ENCODE peak calls at places on chromosomes 7 and 10, in five cellular contexts. One of them, this sample, is unnamed.

GRCh38 chr7:128275651-128276050 is 34.6 kb downstream of the LEP start:
- DNase-seq in H54: no peak
- DNase-seq in Kasumi-1: no peak
- DNase-seq in cardiac fibroblast: no peak
- DNase-seq in B cell: no peak
- DNase-seq in this sample: no peak

GRCh38 chr7:46993396-46993795 is 588.5 kb downstream of the TNS3 start:
- DNase-seq in cardiac fibroblast: peak
- DNase-seq in B cell: no peak
- DNase-seq in H54: no peak
- DNase-seq in Kasumi-1: no peak
- DNase-seq in this sample: no peak

GRCh38 chr7:146136357-146136875 is 19.8 kb downstream of the CNTNAP2 start:
- DNase-seq in B cell: no peak
- DNase-seq in Kasumi-1: no peak
- DNase-seq in cardiac fibroblast: no peak
- DNase-seq in H54: no peak
- DNase-seq in this sample: no peak

GRCh38 chr7:25979605-25980004 is 172.4 kb upstream of the NFE2L3 start:
- DNase-seq in H54: no peak
- DNase-seq in Kasumi-1: no peak
- DNase-seq in B cell: no peak
- DNase-seq in cardiac fibroblast: no peak
- DNase-seq in this sample: no peak

GRCh38 chr7:4857189-4857588 is 4.6 kb downstream of the PAPOLB start:
- DNase-seq in H54: no peak
- DNase-seq in B cell: no peak
- DNase-seq in Kasumi-1: no peak
- DNase-seq in cardiac fibroblast: no peak
- DNase-seq in this sample: no peak

GRCh38 chr10:29730969-29731368 is 96.2 kb upstream of the SVIL start:
- DNase-seq in Kasumi-1: no peak
- DNase-seq in B cell: no peak
- DNase-seq in cardiac fibroblast: no peak
- DNase-seq in H54: no peak
- DNase-seq in this sample: no peak

GRCh38 chr7:140200102-140200989 is 23.6 kb upstream of the KDM7A start:
- DNase-seq in cardiac fibroblast: peak
- DNase-seq in Kasumi-1: no peak
- DNase-seq in B cell: no peak
- DNase-seq in H54: no peak
- DNase-seq in this sample: no peak

GRCh38 chr10:100725041-100725440 is 20.3 kb upstream of the PAX2 start:
- DNase-seq in Kasumi-1: no peak
- DNase-seq in H54: no peak
- DNase-seq in B cell: no peak
- DNase-seq in cardiac fibroblast: peak
- DNase-seq in this sample: no peak

GRCh38 chr7:152355474-152356057 is 80.2 kb downstream of the KMT2C start:
- DNase-seq in cardiac fibroblast: no peak
- DNase-seq in B cell: no peak
- DNase-seq in H54: no peak
- DNase-seq in Kasumi-1: no peak
- DNase-seq in this sample: no peak

GRCh38 chr10:70715853-70716795 is 43.8 kb downstream of the ADAMTS14 start:
- DNase-seq in Kasumi-1: no peak
- DNase-seq in cardiac fibroblast: peak
- DNase-seq in B cell: no peak
- DNase-seq in H54: peak
- DNase-seq in this sample: peak

GRCh38 chr7:157929671-157930070 is 592.9 kb downstream of the DNAJB6 start:
- DNase-seq in H54: no peak
- DNase-seq in B cell: no peak
- DNase-seq in Kasumi-1: no peak
- DNase-seq in cardiac fibroblast: no peak
- DNase-seq in this sample: no peak

GRCh38 chr10:63128443-63128842 is 4.7 kb upstream of the NRBF2 start:
- DNase-seq in Kasumi-1: no peak
- DNase-seq in H54: no peak
- DNase-seq in B cell: no peak
- DNase-seq in cardiac fibroblast: no peak
- DNase-seq in this sample: no peak

GRCh38 chr10:114869500-114869899 is 47.9 kb downstream of the FHIP2A start:
- DNase-seq in H54: no peak
- DNase-seq in cardiac fibroblast: peak
- DNase-seq in B cell: no peak
- DNase-seq in Kasumi-1: peak
- DNase-seq in this sample: peak

GRCh38 chr10:63520463-63521388 is 475 bp upstream of the REEP3 start:
- DNase-seq in H54: peak
- DNase-seq in cardiac fibroblast: no peak
- DNase-seq in Kasumi-1: peak
- DNase-seq in B cell: no peak
- DNase-seq in this sample: peak

GRCh38 chr7:90613088-90613498 is 17.0 kb downstream of the CDK14 start:
- DNase-seq in B cell: peak
- DNase-seq in cardiac fibroblast: peak
- DNase-seq in Kasumi-1: peak
- DNase-seq in H54: no peak
- DNase-seq in this sample: peak

GRCh38 chr10:97185326-97186058 is at the start of gene SLIT1:
- DNase-seq in Kasumi-1: no peak
- DNase-seq in B cell: no peak
- DNase-seq in cardiac fibroblast: no peak
- DNase-seq in H54: no peak
- DNase-seq in this sample: no peak

GRCh38 chr7:34104992-34105391 is 199.7 kb downstream of the BMPER start:
- DNase-seq in B cell: no peak
- DNase-seq in Kasumi-1: no peak
- DNase-seq in H54: no peak
- DNase-seq in cardiac fibroblast: peak
- DNase-seq in this sample: no peak

GRCh38 chr7:66626236-66626957 is 2.3 kb upstream of the KCTD7 start:
- DNase-seq in cardiac fibroblast: peak
- DNase-seq in H54: no peak
- DNase-seq in Kasumi-1: no peak
- DNase-seq in B cell: no peak
- DNase-seq in this sample: no peak

GRCh38 chr10:102579206-102579790 is 65.0 kb upstream of the TRIM8 start:
- DNase-seq in B cell: no peak
- DNase-seq in H54: no peak
- DNase-seq in Kasumi-1: no peak
- DNase-seq in cardiac fibroblast: peak
- DNase-seq in this sample: no peak

GRCh38 chr10:94292448-94293118 is 70.2 kb downstream of the NOC3L start:
- DNase-seq in cardiac fibroblast: peak
- DNase-seq in Kasumi-1: peak
- DNase-seq in H54: peak
- DNase-seq in B cell: no peak
- DNase-seq in this sample: no peak

GRCh38 chr10:13099144-13099665 is 758 bp upstream of the OPTN start:
- DNase-seq in B cell: peak
- DNase-seq in cardiac fibroblast: peak
- DNase-seq in H54: peak
- DNase-seq in Kasumi-1: peak
- DNase-seq in this sample: peak

GRCh38 chr7:148540041-148540738 is 50.4 kb upstream of the C7orf33 start:
- DNase-seq in Kasumi-1: no peak
- DNase-seq in B cell: no peak
- DNase-seq in cardiac fibroblast: peak
- DNase-seq in H54: peak
- DNase-seq in this sample: no peak

GRCh38 chr7:141071855-141072547 is 1.9 kb upstream of the TMEM178B start:
- DNase-seq in Kasumi-1: no peak
- DNase-seq in B cell: no peak
- DNase-seq in cardiac fibroblast: no peak
- DNase-seq in H54: no peak
- DNase-seq in this sample: no peak